ENCODE peak calls at places on chromosomes 1 and 21, in nine cellular contexts. F is type B pancreatic cell, E is GM12865, D is HL-60, O is heart right ventricle, L is colonic mucosa, H is AG09319, K is AG09309, M is heart left ventricle. G is an unnamed sample.

GRCh38 chr1:151340870-151341754 is 5.9 kb downstream of the RFX5 start:
- DNase-seq in F (no peak), E (peak), D (peak), O (peak), L (peak), H (peak), K (peak), M (peak), G (peak)

GRCh38 chr1:204089044-204089751 is 16.3 kb downstream of the SOX13 start:
- DNase-seq in F (no peak), E (no peak), D (no peak), O (peak), L (peak), H (no peak), K (no peak), M (no peak), G (no peak)

GRCh38 chr1:158809261-158809660 is 21.9 kb upstream of the MNDA start:
- DNase-seq in F (no peak), E (no peak), D (peak), O (no peak), L (no peak), H (no peak), K (no peak), M (no peak), G (no peak)

GRCh38 chr1:199545780-199546179 is 481.7 kb upstream of the NR5A2 start:
- DNase-seq in F (no peak), E (peak), D (peak), O (no peak), L (no peak), H (no peak), K (no peak), M (no peak), G (no peak)

GRCh38 chr1:54144366-54144765 is 8.4 kb downstream of the CDCP2 start:
- DNase-seq in F (no peak), E (no peak), D (no peak), O (no peak), L (no peak), H (no peak), K (no peak), M (no peak), G (no peak)

GRCh38 chr1:214808845-214809460 is 206.0 kb downstream of the CENPF start:
- DNase-seq in F (no peak), E (peak), D (peak), O (no peak), L (no peak), H (no peak), K (no peak), M (no peak), G (no peak)

GRCh38 chr1:73839922-73840321 is 358.1 kb downstream of the LRRIQ3 start:
- DNase-seq in F (no peak), E (peak), D (peak), O (no peak), L (no peak), H (no peak), K (no peak), M (no peak), G (no peak)

GRCh38 chr21:16678479-16678878 is 834.4 kb upstream of the CXADR start:
- DNase-seq in F (no peak), E (no peak), D (no peak), O (no peak), L (no peak), H (no peak), K (no peak), M (no peak), G (no peak)

GRCh38 chr1:59432531-59433439 is 135.9 kb downstream of the FGGY start:
- DNase-seq in F (no peak), E (peak), D (no peak), O (no peak), L (no peak), H (no peak), K (no peak), M (no peak), G (peak)

GRCh38 chr1:107480548-107480947 is 339.7 kb downstream of the NTNG1 start:
- DNase-seq in F (no peak), E (peak), D (no peak), O (no peak), L (no peak), H (no peak), K (no peak), M (no peak), G (peak)

GRCh38 chr1:15706751-15707150 is 22.6 kb downstream of the PLEKHM2 start:
- DNase-seq in F (no peak), E (no peak), D (no peak), O (no peak), L (no peak), H (no peak), K (no peak), M (no peak), G (no peak)

GRCh38 chr1:33529957-33530356 is 57.5 kb downstream of the ZSCAN20 start:
- DNase-seq in F (no peak), E (no peak), D (no peak), O (no peak), L (no peak), H (no peak), K (no peak), M (no peak), G (no peak)

GRCh38 chr1:186208405-186209129 is 166.5 kb downstream of the TPR start:
- DNase-seq in F (no peak), E (no peak), D (no peak), O (no peak), L (no peak), H (no peak), K (no peak), M (no peak), G (no peak)

GRCh38 chr1:47755368-47755990 is 241.7 kb downstream of the TRABD2B start:
- DNase-seq in F (peak), E (peak), D (peak), O (no peak), L (peak), H (no peak), K (no peak), M (no peak), G (peak)

GRCh38 chr1:245380790-245381535 is 226.2 kb downstream of the KIF26B start:
- DNase-seq in F (no peak), E (no peak), D (no peak), O (no peak), L (no peak), H (no peak), K (no peak), M (no peak), G (no peak)
- TF ChIP-seq CTCF in F (peak), E (no peak), D (no peak), O (peak), L (no peak), H (peak), K (peak), M (peak), G (no peak)

DNA sequence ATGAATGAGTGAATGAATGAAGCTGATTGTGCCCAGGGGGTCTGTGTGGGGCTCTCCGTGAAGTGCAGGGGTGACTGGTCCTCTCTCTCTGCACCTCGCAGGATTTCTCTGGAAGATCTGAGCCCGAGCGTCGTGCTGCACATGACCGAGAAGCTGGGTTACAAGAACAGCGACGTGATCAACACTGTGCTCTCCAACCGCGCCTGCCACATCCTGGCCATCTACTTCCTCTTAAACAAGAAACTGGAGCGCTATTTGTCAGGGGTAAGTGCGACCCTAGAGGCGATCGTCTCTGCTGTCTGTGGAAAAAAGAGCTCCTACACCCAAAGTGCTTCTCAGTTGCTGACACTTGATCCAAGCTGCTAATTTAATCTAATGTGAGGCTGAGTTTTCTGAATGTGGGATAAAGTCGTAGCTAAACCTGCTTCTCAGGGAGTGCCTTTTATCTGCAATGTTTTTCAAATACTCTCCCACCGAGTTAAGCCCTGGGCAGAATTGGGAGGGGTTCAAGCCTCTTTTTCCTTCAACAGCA is 101.7 kb downstream of the HUNK start:
- DNase-seq in F (no peak), E (peak), D (peak), O (no peak), L (no peak), H (no peak), K (no peak), M (no peak), G (no peak)
- TF ChIP-seq CTCF in F (no peak), E (no peak), D (no peak), O (no peak), L (no peak), H (no peak), K (no peak), M (no peak), G (no peak)

GRCh38 chr1:235595079-235595478 is 54.5 kb downstream of the GNG4 start:
- DNase-seq in F (no peak), E (no peak), D (no peak), O (no peak), L (no peak), H (no peak), K (no peak), M (no peak), G (no peak)

GRCh38 chr1:235599536-235599935 is 50.0 kb downstream of the GNG4 start:
- DNase-seq in F (no peak), E (no peak), D (no peak), O (no peak), L (no peak), H (no peak), K (no peak), M (no peak), G (no peak)

GRCh38 chr1:235601087-235601486 is 48.5 kb downstream of the GNG4 start:
- DNase-seq in F (no peak), E (no peak), D (peak), O (no peak), L (peak), H (no peak), K (no peak), M (no peak), G (no peak)

GRCh38 chr1:235597867-235598553 is 51.6 kb downstream of the GNG4 start:
- DNase-seq in F (no peak), E (no peak), D (peak), O (no peak), L (no peak), H (no peak), K (peak), M (no peak), G (no peak)
- TF ChIP-seq CTCF in F (peak), E (peak), D (peak), O (no peak), L (peak), H (peak), K (peak), M (peak), G (no peak)

GRCh38 chr1:3015744-3016143 is 5.5 kb upstream of the ACTRT2 start:
- DNase-seq in F (no peak), E (no peak), D (no peak), O (no peak), L (no peak), H (no peak), K (no peak), M (no peak), G (no peak)
- TF ChIP-seq CTCF in F (no peak), E (no peak), D (no peak), O (no peak), L (no peak), H (no peak), K (no peak), M (no peak), G (no peak)

GRCh38 chr1:113876181-113876580 is 4.7 kb upstream of the PTPN22 start:
- DNase-seq in F (no peak), E (no peak), D (no peak), O (no peak), L (no peak), H (no peak), K (no peak), M (no peak), G (no peak)

GRCh38 chr1:113872219-113872934 is 865 bp upstream of the PTPN22 start:
- DNase-seq in F (no peak), E (peak), D (peak), O (no peak), L (no peak), H (no peak), K (no peak), M (no peak), G (no peak)

GRCh38 chr1:113871597-113872113 is at the start of gene PTPN22:
- DNase-seq in F (no peak), E (peak), D (peak), O (peak), L (peak), H (no peak), K (no peak), M (peak), G (peak)

GRCh38 chr1:113875714-113876113 is 4.2 kb upstream of the PTPN22 start:
- DNase-seq in F (no peak), E (no peak), D (no peak), O (no peak), L (no peak), H (no peak), K (no peak), M (no peak), G (no peak)

GRCh38 chr1:113874017-113874879 is 2.7 kb upstream of the PTPN22 start:
- DNase-seq in F (no peak), E (peak), D (peak), O (no peak), L (peak), H (no peak), K (no peak), M (no peak), G (no peak)
- TF ChIP-seq CTCF in F (peak), E (peak), D (peak), O (no peak), L (peak), H (peak), K (peak), M (no peak), G (peak)

DNA sequence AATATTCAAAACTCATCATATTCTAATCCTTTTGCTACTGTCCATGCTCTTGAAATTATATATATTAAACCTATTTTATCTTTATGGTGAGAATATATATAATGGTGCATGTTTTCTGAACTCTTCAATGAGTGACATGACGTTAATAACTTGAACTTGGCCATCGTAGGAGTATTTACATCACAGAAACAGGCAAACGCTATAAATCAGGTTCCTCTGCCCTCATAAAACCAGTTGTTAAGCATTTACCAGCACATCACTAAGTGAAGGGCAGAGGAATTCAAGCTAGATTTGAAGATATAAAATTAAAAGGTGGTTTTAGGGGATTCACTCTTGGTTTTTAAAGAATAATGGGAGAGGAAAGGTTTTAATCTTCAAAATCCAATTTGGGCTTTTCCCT is 20.5 kb downstream of the NID1 start:
- DNase-seq in F (no peak), E (no peak), D (no peak), O (no peak), L (no peak), H (no peak), K (no peak), M (no peak), G (no peak)
- TF ChIP-seq CTCF in F (no peak), E (no peak), D (no peak), O (no peak), L (no peak), H (no peak), K (no peak), M (no peak), G (no peak)

GRCh38 chr1:11805454-11806306 is at the start of the genes CLCN6 and MTHFR:
- DNase-seq in F (peak), E (peak), D (peak), O (peak), L (peak), H (peak), K (peak), M (peak), G (peak)

GRCh38 chr1:11802616-11802972 is 3.2 kb downstream of the MTHFR start:
- DNase-seq in F (no peak), E (no peak), D (peak), O (peak), L (peak), H (no peak), K (no peak), M (peak), G (no peak)

GRCh38 chr1:11800756-11801433 is 4.9 kb downstream of the MTHFR start:
- DNase-seq in F (no peak), E (no peak), D (no peak), O (no peak), L (no peak), H (no peak), K (no peak), M (no peak), G (no peak)

GRCh38 chr1:11804666-11805453 is 904 bp downstream of the MTHFR start:
- DNase-seq in F (no peak), E (peak), D (peak), O (peak), L (peak), H (no peak), K (no peak), M (peak), G (peak)

GRCh38 chr1:11802973-11803885 is 2.5 kb downstream of the MTHFR start:
- DNase-seq in F (peak), E (peak), D (peak), O (peak), L (peak), H (peak), K (peak), M (peak), G (peak)
- TF ChIP-seq CTCF in F (no peak), E (no peak), D (no peak), O (no peak), L (no peak), H (no peak), K (no peak), M (no peak), G (no peak)

GRCh38 chr21:42186591-42186990 is 32.3 kb upstream of the ABCG1 start:
- DNase-seq in F (no peak), E (no peak), D (no peak), O (no peak), L (no peak), H (no peak), K (no peak), M (no peak), G (no peak)

GRCh38 chr21:42183374-42184266 is 35.3 kb upstream of the ABCG1 start:
- DNase-seq in F (no peak), E (no peak), D (no peak), O (no peak), L (no peak), H (no peak), K (no peak), M (no peak), G (no peak)

GRCh38 chr21:42187976-42188653 is 30.8 kb upstream of the ABCG1 start:
- DNase-seq in F (no peak), E (peak), D (peak), O (peak), L (no peak), H (no peak), K (no peak), M (peak), G (peak)

GRCh38 chr21:42179316-42179715 is 39.6 kb upstream of the ABCG1 start:
- DNase-seq in F (no peak), E (no peak), D (no peak), O (no peak), L (no peak), H (no peak), K (no peak), M (no peak), G (no peak)

GRCh38 chr21:42182713-42183371 is 36.1 kb upstream of the ABCG1 start:
- DNase-seq in F (no peak), E (no peak), D (no peak), O (no peak), L (no peak), H (no peak), K (no peak), M (no peak), G (no peak)
- TF ChIP-seq CTCF in F (no peak), E (no peak), D (no peak), O (no peak), L (no peak), H (no peak), K (no peak), M (no peak), G (no peak)

GRCh38 chr1:147492207-147492606 is 49.1 kb upstream of the BCL9 start:
- DNase-seq in F (no peak), E (no peak), D (no peak), O (no peak), L (no peak), H (no peak), K (no peak), M (no peak), G (no peak)
- TF ChIP-seq CTCF in F (no peak), E (no peak), D (no peak), O (no peak), L (no peak), H (no peak), K (no peak), M (no peak), G (no peak)

GRCh38 chr1:202007279-202007678 is 3.1 kb upstream of the ELF3 start:
- DNase-seq in F (no peak), E (no peak), D (no peak), O (no peak), L (peak), H (no peak), K (no peak), M (no peak), G (no peak)
- TF ChIP-seq CTCF in F (no peak), E (no peak), D (no peak), O (no peak), L (no peak), H (no peak), K (no peak), M (no peak), G (no peak)